ENCODE peak calls at places on chromosome 19, in six cellular contexts. One of them, this sample, is unnamed.
A peak's percentile ranks its signal among the peaks of the same experiment; 100 is the strongest.

GRCh38 chr19:31268751-31269150 is 80.5 kb downstream of the TSHZ3 start:
- DNase-seq in endodermal cell: no peak
- DNase-seq in HCT116: no peak
- DNase-seq in keratinocyte: no peak
- DNase-seq in IMR-90: no peak
- DNase-seq in astrocyte: no peak
- DNase-seq in this sample: no peak

GRCh38 chr19:45280471-45280961 is 29.4 kb downstream of the MARK4 start:
- DNase-seq in endodermal cell: no peak
- DNase-seq in IMR-90: no peak
- DNase-seq in keratinocyte: no peak
- DNase-seq in astrocyte: no peak
- DNase-seq in HCT116: no peak
- DNase-seq in this sample: no peak

GRCh38 chr19:7869910-7870511 is 4.2 kb downstream of the PRR36 start:
- DNase-seq in endodermal cell: peak; percentile 92
- DNase-seq in IMR-90: peak; percentile 8
- DNase-seq in HCT116: peak; percentile 79
- DNase-seq in astrocyte: no peak
- DNase-seq in keratinocyte: no peak
- DNase-seq in this sample: peak; percentile 62

GRCh38 chr19:8614455-8614854 is 3.9 kb upstream of the ADAMTS10 start:
- DNase-seq in keratinocyte: no peak
- DNase-seq in astrocyte: no peak
- DNase-seq in endodermal cell: no peak
- DNase-seq in HCT116: no peak
- DNase-seq in IMR-90: no peak
- DNase-seq in this sample: no peak

GRCh38 chr19:33797821-33798633 is 1.4 kb downstream of the KCTD15 start:
- DNase-seq in IMR-90: peak; percentile 33
- DNase-seq in endodermal cell: peak; percentile 89
- DNase-seq in HCT116: no peak
- DNase-seq in astrocyte: peak; percentile 45
- DNase-seq in keratinocyte: no peak
- DNase-seq in this sample: peak; percentile 84

GRCh38 chr19:41918653-41919244 is 9.5 kb downstream of the ERFL start:
- DNase-seq in HCT116: no peak
- DNase-seq in endodermal cell: no peak
- DNase-seq in IMR-90: no peak
- DNase-seq in keratinocyte: peak; percentile 60
- DNase-seq in astrocyte: peak; percentile 59
- DNase-seq in this sample: no peak

GRCh38 chr19:13629687-13630357 is 123.5 kb upstream of the CACNA1A start:
- DNase-seq in endodermal cell: no peak
- DNase-seq in IMR-90: peak; percentile 91
- DNase-seq in keratinocyte: no peak
- DNase-seq in HCT116: no peak
- DNase-seq in astrocyte: peak; percentile 79
- DNase-seq in this sample: no peak

GRCh38 chr19:11012507-11012906 is 51.7 kb downstream of the SMARCA4 start:
- DNase-seq in keratinocyte: no peak
- DNase-seq in IMR-90: no peak
- DNase-seq in endodermal cell: no peak
- DNase-seq in HCT116: no peak
- DNase-seq in astrocyte: no peak
- DNase-seq in this sample: no peak

GRCh38 chr19:52735734-52736133 is 890 bp upstream of the ZNF611 start:
- DNase-seq in keratinocyte: no peak
- DNase-seq in IMR-90: no peak
- DNase-seq in astrocyte: peak; percentile 60
- DNase-seq in HCT116: no peak
- DNase-seq in endodermal cell: peak; percentile 95
- DNase-seq in this sample: peak; percentile 38

GRCh38 chr19:15113245-15114152 is 6.3 kb downstream of the SYDE1 start:
- DNase-seq in HCT116: no peak
- DNase-seq in keratinocyte: no peak
- DNase-seq in endodermal cell: peak; percentile 78
- DNase-seq in IMR-90: no peak
- DNase-seq in astrocyte: no peak
- DNase-seq in this sample: no peak

GRCh38 chr19:580274-580835 is 8.0 kb downstream of the BSG start:
- DNase-seq in astrocyte: no peak
- DNase-seq in HCT116: no peak
- DNase-seq in keratinocyte: no peak
- DNase-seq in endodermal cell: peak; percentile 44
- DNase-seq in IMR-90: no peak
- DNase-seq in this sample: no peak

GRCh38 chr19:48120505-48120904 is 9.9 kb upstream of the PLA2G4C start:
- DNase-seq in keratinocyte: no peak
- DNase-seq in HCT116: no peak
- DNase-seq in endodermal cell: no peak
- DNase-seq in IMR-90: no peak
- DNase-seq in astrocyte: no peak
- DNase-seq in this sample: no peak

GRCh38 chr19:1447944-1448343 is 2.0 kb upstream of the APC2 start:
- DNase-seq in endodermal cell: no peak
- DNase-seq in keratinocyte: no peak
- DNase-seq in astrocyte: no peak
- DNase-seq in HCT116: no peak
- DNase-seq in IMR-90: no peak
- DNase-seq in this sample: no peak

GRCh38 chr19:32018014-32018413 is 327.4 kb upstream of the ZNF507 start:
- DNase-seq in keratinocyte: no peak
- DNase-seq in HCT116: no peak
- DNase-seq in endodermal cell: no peak
- DNase-seq in IMR-90: no peak
- DNase-seq in astrocyte: peak; percentile 84
- DNase-seq in this sample: no peak

GRCh38 chr19:13823901-13824300 is 28.7 kb downstream of the ZSWIM4 start:
- DNase-seq in IMR-90: no peak
- DNase-seq in HCT116: no peak
- DNase-seq in keratinocyte: no peak
- DNase-seq in astrocyte: no peak
- DNase-seq in endodermal cell: no peak
- DNase-seq in this sample: no peak

GRCh38 chr19:44643605-44644390 is at the start of gene PVR:
- DNase-seq in IMR-90: peak; percentile 77
- DNase-seq in keratinocyte: peak; percentile 71
- DNase-seq in endodermal cell: peak; percentile 88
- DNase-seq in HCT116: no peak
- DNase-seq in astrocyte: peak; percentile 58
- DNase-seq in this sample: peak; percentile 79

GRCh38 chr19:23943411-23943810 is 28.7 kb downstream of the ZNF726 start:
- DNase-seq in HCT116: no peak
- DNase-seq in astrocyte: no peak
- DNase-seq in keratinocyte: no peak
- DNase-seq in endodermal cell: no peak
- DNase-seq in IMR-90: no peak
- DNase-seq in this sample: no peak

GRCh38 chr19:11261902-11262839 is at the start of gene DOCK6:
- DNase-seq in astrocyte: no peak
- DNase-seq in IMR-90: no peak
- DNase-seq in keratinocyte: no peak
- DNase-seq in endodermal cell: peak; percentile 79
- DNase-seq in HCT116: no peak
- DNase-seq in this sample: peak; percentile 58

GRCh38 chr19:6087074-6087506 is 23.2 kb downstream of the RFX2 start:
- DNase-seq in IMR-90: no peak
- DNase-seq in HCT116: no peak
- DNase-seq in endodermal cell: peak; percentile 69
- DNase-seq in keratinocyte: no peak
- DNase-seq in astrocyte: no peak
- DNase-seq in this sample: peak; percentile 49

GRCh38 chr19:13401388-13401787 is 104.9 kb downstream of the CACNA1A start:
- DNase-seq in IMR-90: peak; percentile 46
- DNase-seq in endodermal cell: peak; percentile 70
- DNase-seq in astrocyte: peak; percentile 44
- DNase-seq in keratinocyte: peak; percentile 15
- DNase-seq in HCT116: peak; percentile 48
- DNase-seq in this sample: no peak

GRCh38 chr19:40193587-40193849 is 2.3 kb downstream of the MAP3K10 start:
- DNase-seq in endodermal cell: no peak
- DNase-seq in IMR-90: peak; percentile 29
- DNase-seq in keratinocyte: no peak
- DNase-seq in HCT116: no peak
- DNase-seq in astrocyte: peak; percentile 38
- DNase-seq in this sample: no peak

GRCh38 chr19:11381535-11382369 is 2.4 kb downstream of the EPOR start:
- DNase-seq in HCT116: peak; percentile 90
- DNase-seq in endodermal cell: peak; percentile 96
- DNase-seq in astrocyte: peak; percentile 75
- DNase-seq in IMR-90: peak; percentile 88
- DNase-seq in keratinocyte: peak; percentile 60
- DNase-seq in this sample: peak; percentile 85

GRCh38 chr19:46755853-46756543 is 9.7 kb upstream of the STRN4 start:
- DNase-seq in endodermal cell: no peak
- DNase-seq in IMR-90: no peak
- DNase-seq in HCT116: no peak
- DNase-seq in keratinocyte: no peak
- DNase-seq in astrocyte: no peak
- DNase-seq in this sample: no peak

GRCh38 chr19:1026189-1027019 is at the start of gene CNN2:
- DNase-seq in keratinocyte: no peak
- DNase-seq in astrocyte: peak; percentile 56
- DNase-seq in HCT116: no peak
- DNase-seq in endodermal cell: peak; percentile 95
- DNase-seq in IMR-90: peak; percentile 67
- DNase-seq in this sample: peak; percentile 87

DNA sequence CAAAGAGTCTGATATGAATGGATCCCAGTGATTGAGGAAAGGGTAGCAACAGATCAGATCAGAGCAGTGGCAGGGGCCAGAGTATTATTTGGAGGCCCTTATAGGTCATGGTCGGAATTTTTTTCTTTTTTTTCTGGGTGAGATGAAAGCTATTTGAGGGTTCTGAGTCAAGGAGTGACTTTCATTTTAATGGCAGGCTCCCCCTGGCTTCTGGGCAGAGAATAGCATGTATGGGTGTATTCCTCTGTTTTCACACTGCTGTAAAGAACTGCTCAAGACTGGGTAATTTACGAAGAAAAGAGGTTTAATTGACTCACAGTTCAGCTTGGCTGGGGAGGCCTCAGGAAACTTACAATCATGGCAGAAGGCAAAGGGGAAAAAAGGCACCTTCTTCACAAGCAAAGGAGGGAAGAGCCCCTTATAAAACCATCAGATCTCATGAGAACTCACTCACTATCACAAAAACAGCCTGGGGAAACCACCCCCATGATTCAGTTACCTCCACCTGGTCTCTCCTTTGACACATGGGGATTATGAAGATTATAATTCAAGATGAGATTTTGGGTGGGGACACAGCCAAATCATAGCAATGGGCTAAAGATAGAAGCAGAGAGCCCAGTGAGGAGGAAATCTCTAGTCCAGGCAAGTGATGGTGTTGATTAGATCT is 3.0 kb upstream of the SLC6A16 start:
- DNase-seq in HCT116: peak; percentile 19
- DNase-seq in astrocyte: no peak
- DNase-seq in IMR-90: peak; percentile 23
- DNase-seq in keratinocyte: no peak
- DNase-seq in endodermal cell: peak; percentile 73
- DNase-seq in this sample: peak; percentile 36
- TF ChIP-seq CTCF in HCT116: peak; percentile 82
- TF ChIP-seq CTCF in astrocyte: peak; percentile 36
- TF ChIP-seq CTCF in IMR-90: peak; percentile 54
- TF ChIP-seq CTCF in keratinocyte: peak; percentile 69
- TF ChIP-seq CTCF in endodermal cell: peak; percentile 82
- TF ChIP-seq CTCF in this sample: peak; percentile 60

DNA sequence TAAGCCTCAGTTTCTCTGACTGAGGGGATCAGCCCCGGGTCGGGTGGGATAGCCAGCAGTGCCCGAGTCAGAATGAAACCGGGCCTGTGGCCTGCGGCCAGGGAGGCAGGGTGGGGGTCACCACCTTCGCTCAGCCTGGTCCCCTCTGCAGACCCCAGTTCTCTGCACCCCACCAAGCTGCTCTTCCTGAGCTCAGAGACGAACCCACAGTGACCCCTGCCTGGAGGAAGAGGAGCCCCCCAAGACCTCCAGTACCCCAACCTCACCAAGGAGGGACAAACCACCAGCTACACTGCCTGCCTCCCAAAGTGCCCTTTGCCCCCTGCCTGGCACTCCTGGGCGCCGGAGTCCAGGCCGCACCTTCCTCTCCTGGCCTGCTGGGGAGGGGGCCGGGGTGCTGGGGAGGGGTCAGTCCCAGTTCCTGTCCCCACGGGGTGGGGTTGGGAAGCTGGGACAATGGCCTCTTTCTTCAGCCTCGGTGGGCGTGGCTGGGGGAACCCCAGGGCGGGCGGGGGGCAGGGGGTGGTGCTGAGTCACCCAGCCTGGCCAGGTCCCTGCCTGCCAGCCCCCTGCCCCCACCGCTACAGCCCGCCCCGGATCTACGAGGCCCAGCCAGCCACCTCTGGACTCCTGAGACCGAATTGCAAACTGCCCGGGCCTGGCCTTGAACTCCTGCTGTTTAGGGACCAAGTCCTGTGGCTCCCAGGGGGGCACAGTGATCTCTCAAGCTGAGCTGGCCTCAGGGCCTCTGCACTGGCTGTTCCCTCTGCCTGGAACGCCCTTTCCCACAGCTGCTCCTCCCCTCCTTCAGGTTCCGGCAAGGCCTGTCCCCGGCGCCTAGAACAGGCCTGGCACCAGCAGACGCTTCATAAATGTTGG is 14.3 kb downstream of the ZBTB7A start:
- DNase-seq in endodermal cell: no peak
- DNase-seq in astrocyte: peak; percentile 48
- DNase-seq in IMR-90: peak; percentile 20
- DNase-seq in HCT116: no peak
- DNase-seq in keratinocyte: no peak
- DNase-seq in this sample: peak; percentile 90
- H3K9ac ChIP-seq in endodermal cell: no peak overlapping the region
- H3K9ac ChIP-seq in astrocyte: peak overlapping the region; percentile 69
- H3K9ac ChIP-seq in IMR-90: no peak overlapping the region
- H3K9ac ChIP-seq in HCT116: no peak overlapping the region
- H3K9ac ChIP-seq in keratinocyte: peak overlapping the region; percentile 85
- H3K9ac ChIP-seq in this sample: peak overlapping the region; percentile 50

DNA sequence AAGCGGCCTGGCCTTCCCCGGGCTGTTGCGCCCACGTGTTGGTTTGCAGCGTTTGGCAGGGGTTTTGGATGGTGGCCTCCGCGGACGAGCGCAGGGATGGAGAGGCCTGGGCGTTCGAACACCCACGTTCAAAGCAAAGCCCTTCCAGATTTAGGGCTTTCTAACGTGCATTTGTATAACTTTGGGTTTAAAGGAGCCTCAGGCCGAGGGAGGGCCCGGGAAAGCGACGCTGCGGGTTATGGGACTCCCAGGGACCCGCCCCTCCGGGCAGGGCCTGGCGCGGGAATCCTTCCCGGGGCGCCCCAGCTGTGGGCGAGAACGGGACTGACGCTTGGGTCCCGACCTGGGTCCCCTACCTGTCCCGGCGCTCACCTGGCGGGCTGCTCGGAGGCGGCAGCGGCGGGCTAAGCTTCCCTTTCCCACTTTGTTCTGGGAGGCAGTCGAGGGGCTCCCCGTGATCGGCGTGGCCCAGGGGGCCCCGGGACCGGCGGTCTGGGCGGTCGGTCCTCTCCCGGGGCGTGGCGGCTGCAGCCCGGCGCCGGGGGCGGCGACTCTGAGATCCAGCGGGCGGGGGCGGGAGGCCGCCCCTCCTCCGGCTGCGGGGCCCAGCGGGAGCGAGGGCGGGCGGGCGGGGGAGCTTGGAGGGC is at the start of gene FBXO17:
- DNase-seq in endodermal cell: peak; percentile 85
- DNase-seq in astrocyte: peak; percentile 60
- DNase-seq in keratinocyte: no peak
- DNase-seq in IMR-90: peak; percentile 63
- DNase-seq in HCT116: no peak
- DNase-seq in this sample: peak; percentile 29
- H3K4me3 ChIP-seq in endodermal cell: peak within 1 kb of the TSS; percentile 82
- H3K4me3 ChIP-seq in astrocyte: peak within 1 kb of the TSS; percentile 69
- H3K4me3 ChIP-seq in keratinocyte: peak within 1 kb of the TSS; percentile 71
- H3K4me3 ChIP-seq in IMR-90: peak within 1 kb of the TSS; percentile 56
- H3K4me3 ChIP-seq in HCT116: peak within 1 kb of the TSS; percentile 57
- H3K4me3 ChIP-seq in this sample: peak within 1 kb of the TSS; percentile 36

GRCh38 chr19:38224014-38224862 is at the start of gene DPF1:
- DNase-seq in keratinocyte: peak; percentile 48
- DNase-seq in IMR-90: peak; percentile 56
- DNase-seq in astrocyte: peak; percentile 36
- DNase-seq in HCT116: peak; percentile 54
- DNase-seq in endodermal cell: peak; percentile 96
- DNase-seq in this sample: no peak
- TF ChIP-seq CTCF in keratinocyte: peak; percentile 36
- TF ChIP-seq CTCF in IMR-90: peak; percentile 7
- TF ChIP-seq CTCF in astrocyte: peak; percentile 14
- TF ChIP-seq CTCF in HCT116: peak; percentile 43
- TF ChIP-seq CTCF in endodermal cell: peak; percentile 61
- TF ChIP-seq CTCF in this sample: no peak